ENCODE peak calls at places on chromosome 13, in ten cellular contexts. One of them, this sample, is unnamed.

GRCh38 chr13:48144413-48145035 is 49.6 kb upstream of the MED4 start:
- DNase-seq in activated CD4-positive, CD25-positive, alpha-beta regulatory T cell treated with anti-CD3 and anti-CD28 coated beads, Interleukin-2, amount 50 U/mL, for 16 hours: no peak
- DNase-seq in NCI-H2081: no peak
- DNase-seq in ACHN: no peak
- DNase-seq in iPS DF 6.9: no peak
- DNase-seq in brain microvascular endothelial cell: peak
- DNase-seq in nucleus accumbens: no peak
- DNase-seq in omental fat pad: no peak
- DNase-seq in upper lobe of right lung: no peak
- DNase-seq in mesenteric fat pad: no peak
- DNase-seq in this sample: no peak

GRCh38 chr13:27627377-27627776 is 5.7 kb downstream of the POLR1D start:
- DNase-seq in mesenteric fat pad: no peak
- DNase-seq in omental fat pad: no peak
- DNase-seq in activated CD4-positive, CD25-positive, alpha-beta regulatory T cell treated with anti-CD3 and anti-CD28 coated beads, Interleukin-2, amount 50 U/mL, for 16 hours: no peak
- DNase-seq in brain microvascular endothelial cell: no peak
- DNase-seq in iPS DF 6.9: no peak
- DNase-seq in nucleus accumbens: no peak
- DNase-seq in ACHN: no peak
- DNase-seq in upper lobe of right lung: no peak
- DNase-seq in NCI-H2081: no peak
- DNase-seq in this sample: no peak

GRCh38 chr13:72437458-72437857 is 290.0 kb downstream of the MZT1 start:
- DNase-seq in omental fat pad: no peak
- DNase-seq in iPS DF 6.9: no peak
- DNase-seq in nucleus accumbens: no peak
- DNase-seq in brain microvascular endothelial cell: peak
- DNase-seq in activated CD4-positive, CD25-positive, alpha-beta regulatory T cell treated with anti-CD3 and anti-CD28 coated beads, Interleukin-2, amount 50 U/mL, for 16 hours: no peak
- DNase-seq in mesenteric fat pad: no peak
- DNase-seq in NCI-H2081: no peak
- DNase-seq in upper lobe of right lung: no peak
- DNase-seq in ACHN: no peak
- DNase-seq in this sample: peak

GRCh38 chr13:84443463-84443862 is 561.2 kb upstream of the SLITRK1 start:
- DNase-seq in nucleus accumbens: no peak
- DNase-seq in NCI-H2081: no peak
- DNase-seq in omental fat pad: no peak
- DNase-seq in activated CD4-positive, CD25-positive, alpha-beta regulatory T cell treated with anti-CD3 and anti-CD28 coated beads, Interleukin-2, amount 50 U/mL, for 16 hours: no peak
- DNase-seq in brain microvascular endothelial cell: no peak
- DNase-seq in upper lobe of right lung: no peak
- DNase-seq in ACHN: no peak
- DNase-seq in mesenteric fat pad: no peak
- DNase-seq in iPS DF 6.9: no peak
- DNase-seq in this sample: no peak

GRCh38 chr13:69109891-69110525 is 997.6 kb upstream of the ATXN8OS start:
- DNase-seq in ACHN: peak
- DNase-seq in NCI-H2081: no peak
- DNase-seq in nucleus accumbens: no peak
- DNase-seq in iPS DF 6.9: no peak
- DNase-seq in activated CD4-positive, CD25-positive, alpha-beta regulatory T cell treated with anti-CD3 and anti-CD28 coated beads, Interleukin-2, amount 50 U/mL, for 16 hours: no peak
- DNase-seq in upper lobe of right lung: no peak
- DNase-seq in brain microvascular endothelial cell: no peak
- DNase-seq in omental fat pad: no peak
- DNase-seq in mesenteric fat pad: no peak
- DNase-seq in this sample: no peak

GRCh38 chr13:45786293-45786920 is 65.1 kb downstream of the SIAH3 start:
- DNase-seq in upper lobe of right lung: no peak
- DNase-seq in brain microvascular endothelial cell: no peak
- DNase-seq in mesenteric fat pad: no peak
- DNase-seq in ACHN: no peak
- DNase-seq in activated CD4-positive, CD25-positive, alpha-beta regulatory T cell treated with anti-CD3 and anti-CD28 coated beads, Interleukin-2, amount 50 U/mL, for 16 hours: no peak
- DNase-seq in NCI-H2081: no peak
- DNase-seq in omental fat pad: no peak
- DNase-seq in iPS DF 6.9: no peak
- DNase-seq in nucleus accumbens: no peak
- DNase-seq in this sample: no peak

GRCh38 chr13:68063181-68063580 is 833.0 kb upstream of the PCDH9 start:
- DNase-seq in upper lobe of right lung: no peak
- DNase-seq in NCI-H2081: no peak
- DNase-seq in iPS DF 6.9: no peak
- DNase-seq in activated CD4-positive, CD25-positive, alpha-beta regulatory T cell treated with anti-CD3 and anti-CD28 coated beads, Interleukin-2, amount 50 U/mL, for 16 hours: no peak
- DNase-seq in brain microvascular endothelial cell: no peak
- DNase-seq in ACHN: no peak
- DNase-seq in omental fat pad: no peak
- DNase-seq in nucleus accumbens: no peak
- DNase-seq in mesenteric fat pad: no peak
- DNase-seq in this sample: no peak

GRCh38 chr13:113735194-113735593 is 23.8 kb upstream of the TMEM255B start:
- DNase-seq in upper lobe of right lung: peak
- DNase-seq in mesenteric fat pad: no peak
- DNase-seq in omental fat pad: no peak
- DNase-seq in activated CD4-positive, CD25-positive, alpha-beta regulatory T cell treated with anti-CD3 and anti-CD28 coated beads, Interleukin-2, amount 50 U/mL, for 16 hours: no peak
- DNase-seq in brain microvascular endothelial cell: no peak
- DNase-seq in ACHN: no peak
- DNase-seq in iPS DF 6.9: no peak
- DNase-seq in NCI-H2081: no peak
- DNase-seq in nucleus accumbens: no peak
- DNase-seq in this sample: no peak

GRCh38 chr13:32139251-32139650 is 107.7 kb downstream of the FRY start:
- DNase-seq in upper lobe of right lung: no peak
- DNase-seq in nucleus accumbens: no peak
- DNase-seq in iPS DF 6.9: no peak
- DNase-seq in omental fat pad: no peak
- DNase-seq in ACHN: no peak
- DNase-seq in mesenteric fat pad: no peak
- DNase-seq in brain microvascular endothelial cell: no peak
- DNase-seq in activated CD4-positive, CD25-positive, alpha-beta regulatory T cell treated with anti-CD3 and anti-CD28 coated beads, Interleukin-2, amount 50 U/mL, for 16 hours: no peak
- DNase-seq in NCI-H2081: no peak
- DNase-seq in this sample: no peak

GRCh38 chr13:44629465-44630183 is 53.5 kb upstream of the TSC22D1 start:
- DNase-seq in brain microvascular endothelial cell: no peak
- DNase-seq in omental fat pad: no peak
- DNase-seq in nucleus accumbens: no peak
- DNase-seq in ACHN: no peak
- DNase-seq in upper lobe of right lung: no peak
- DNase-seq in mesenteric fat pad: no peak
- DNase-seq in NCI-H2081: no peak
- DNase-seq in activated CD4-positive, CD25-positive, alpha-beta regulatory T cell treated with anti-CD3 and anti-CD28 coated beads, Interleukin-2, amount 50 U/mL, for 16 hours: no peak
- DNase-seq in iPS DF 6.9: no peak
- DNase-seq in this sample: no peak

GRCh38 chr13:112899618-112900600 is 69.1 kb upstream of the MCF2L start:
- DNase-seq in upper lobe of right lung: no peak
- DNase-seq in mesenteric fat pad: no peak
- DNase-seq in omental fat pad: no peak
- DNase-seq in NCI-H2081: no peak
- DNase-seq in activated CD4-positive, CD25-positive, alpha-beta regulatory T cell treated with anti-CD3 and anti-CD28 coated beads, Interleukin-2, amount 50 U/mL, for 16 hours: no peak
- DNase-seq in ACHN: no peak
- DNase-seq in nucleus accumbens: no peak
- DNase-seq in brain microvascular endothelial cell: no peak
- DNase-seq in iPS DF 6.9: no peak
- DNase-seq in this sample: no peak

GRCh38 chr13:30757026-30757425 is 21.7 kb downstream of the ALOX5AP start:
- DNase-seq in iPS DF 6.9: no peak
- DNase-seq in omental fat pad: no peak
- DNase-seq in nucleus accumbens: no peak
- DNase-seq in ACHN: no peak
- DNase-seq in mesenteric fat pad: no peak
- DNase-seq in upper lobe of right lung: no peak
- DNase-seq in NCI-H2081: no peak
- DNase-seq in brain microvascular endothelial cell: no peak
- DNase-seq in activated CD4-positive, CD25-positive, alpha-beta regulatory T cell treated with anti-CD3 and anti-CD28 coated beads, Interleukin-2, amount 50 U/mL, for 16 hours: no peak
- DNase-seq in this sample: no peak

GRCh38 chr13:80376554-80376953 is 35.6 kb upstream of the SPRY2 start:
- DNase-seq in activated CD4-positive, CD25-positive, alpha-beta regulatory T cell treated with anti-CD3 and anti-CD28 coated beads, Interleukin-2, amount 50 U/mL, for 16 hours: no peak
- DNase-seq in mesenteric fat pad: no peak
- DNase-seq in nucleus accumbens: no peak
- DNase-seq in brain microvascular endothelial cell: no peak
- DNase-seq in iPS DF 6.9: no peak
- DNase-seq in omental fat pad: no peak
- DNase-seq in ACHN: no peak
- DNase-seq in NCI-H2081: no peak
- DNase-seq in upper lobe of right lung: no peak
- DNase-seq in this sample: no peak

GRCh38 chr13:38309397-38309796 is 40.3 kb upstream of the UFM1 start:
- DNase-seq in iPS DF 6.9: no peak
- DNase-seq in mesenteric fat pad: no peak
- DNase-seq in ACHN: no peak
- DNase-seq in nucleus accumbens: no peak
- DNase-seq in brain microvascular endothelial cell: no peak
- DNase-seq in activated CD4-positive, CD25-positive, alpha-beta regulatory T cell treated with anti-CD3 and anti-CD28 coated beads, Interleukin-2, amount 50 U/mL, for 16 hours: no peak
- DNase-seq in upper lobe of right lung: no peak
- DNase-seq in NCI-H2081: no peak
- DNase-seq in omental fat pad: no peak
- DNase-seq in this sample: no peak

GRCh38 chr13:32791545-32792172 is 205.4 kb downstream of the PDS5B start:
- DNase-seq in activated CD4-positive, CD25-positive, alpha-beta regulatory T cell treated with anti-CD3 and anti-CD28 coated beads, Interleukin-2, amount 50 U/mL, for 16 hours: no peak
- DNase-seq in upper lobe of right lung: no peak
- DNase-seq in nucleus accumbens: no peak
- DNase-seq in brain microvascular endothelial cell: no peak
- DNase-seq in NCI-H2081: no peak
- DNase-seq in ACHN: no peak
- DNase-seq in omental fat pad: no peak
- DNase-seq in iPS DF 6.9: no peak
- DNase-seq in mesenteric fat pad: no peak
- DNase-seq in this sample: no peak

GRCh38 chr13:60572003-60572792 is 175.2 kb downstream of the TDRD3 start:
- DNase-seq in iPS DF 6.9: peak
- DNase-seq in ACHN: peak
- DNase-seq in omental fat pad: no peak
- DNase-seq in brain microvascular endothelial cell: peak
- DNase-seq in activated CD4-positive, CD25-positive, alpha-beta regulatory T cell treated with anti-CD3 and anti-CD28 coated beads, Interleukin-2, amount 50 U/mL, for 16 hours: no peak
- DNase-seq in mesenteric fat pad: no peak
- DNase-seq in upper lobe of right lung: no peak
- DNase-seq in nucleus accumbens: no peak
- DNase-seq in NCI-H2081: peak
- DNase-seq in this sample: peak